ENCODE peak calls at places on chromosomes 11 and 22, in four cellular contexts. D is EL, O is C1 segment of cervical spinal cord, I is GM12865. B is an unnamed sample.
A peak's percentile ranks its signal among the peaks of the same experiment; 100 is the strongest.

GRCh38 chr22:44884968-44885805 is 124.6 kb downstream of the PHF21B start:
- DNase-seq in I (no peak), D (peak; percentile 14), O (no peak), B (no peak)

GRCh38 chr11:46380340-46381045 is 976 bp upstream of the MDK start:
- DNase-seq in I (peak; percentile 44), D (peak; percentile 67), O (no peak), B (no peak)

GRCh38 chr11:32430586-32431357 is 4.6 kb downstream of the WT1 start:
- DNase-seq in O (no peak), D (no peak), I (no peak), B (no peak)

GRCh38 chr11:120389693-120390584 is 53.7 kb downstream of the ARHGEF12 start:
- DNase-seq in I (no peak), O (no peak), D (no peak), B (no peak)

GRCh38 chr11:3163241-3163981 is 1.7 kb downstream of the OSBPL5 start:
- DNase-seq in D (no peak), I (no peak), O (no peak), B (peak; percentile 35)

GRCh38 chr11:6667733-6668374 is 12.2 kb upstream of the DCHS1 start:
- DNase-seq in I (peak; percentile 60), O (no peak), D (peak; percentile 52), B (no peak)

GRCh38 chr11:102239906-102240305 is 77.4 kb upstream of the BIRC3 start:
- DNase-seq in D (no peak), I (no peak), O (no peak), B (no peak)

GRCh38 chr22:39237276-39238123 is 7.3 kb downstream of the PDGFB start:
- DNase-seq in I (peak; percentile 13), O (no peak), D (no peak), B (no peak)

GRCh38 chr11:46335858-46336600 is 11.2 kb upstream of the DGKZ start:
- DNase-seq in I (no peak), D (no peak), O (no peak), B (peak; percentile 29)

GRCh38 chr11:18091731-18092130 is 14.2 kb downstream of the SAAL1 start:
- DNase-seq in I (no peak), D (peak; percentile 34), O (no peak), B (no peak)

GRCh38 chr11:65498977-65499712 is at the start of gene MALAT1:
- DNase-seq in I (peak; percentile 99), O (peak; percentile 91), D (peak; percentile 94), B (peak; percentile 86)

GRCh38 chr22:38866399-38867123 is 5.5 kb downstream of the CBX6 start:
- DNase-seq in D (no peak), O (no peak), I (no peak), B (peak; percentile 60)

GRCh38 chr11:13962562-13963168 is at the start of gene SPON1:
- DNase-seq in O (no peak), I (no peak), D (no peak), B (no peak)

GRCh38 chr11:34653851-34654490 is 33.1 kb downstream of the EHF start:
- DNase-seq in O (no peak), D (peak; percentile 97), I (no peak), B (peak; percentile 90)

GRCh38 chr22:36816635-36817428 is at the start of gene PVALB:
- DNase-seq in I (no peak), O (no peak), D (peak; percentile 30), B (no peak)

B was measured in RWPE2.